ENCODE peak calls at places on chromosome 4, in six cellular contexts. Z is tibial artery; F is body of pancreas; L is CD8-positive, alpha-beta T cell; X is hepatocyte; T is dorsolateral prefrontal cortex. W is an unnamed sample.
A peak's percentile ranks its signal among the peaks of the same experiment; 100 is the strongest.

GRCh38 chr4:15320116-15320515 is 107.7 kb upstream of the C1QTNF7 start:
- DNase-seq in Z (no peak), L (no peak), T (no peak), F (no peak), X (no peak), W (no peak)

GRCh38 chr4:3160325-3160915 is 85.9 kb downstream of the HTT start:
- DNase-seq in X (no peak), F (no peak), L (no peak), T (no peak), Z (no peak), W (no peak)

GRCh38 chr4:137676357-137676998 is 144.2 kb upstream of the PCDH18 start:
- DNase-seq in F (no peak), X (no peak), L (no peak), Z (no peak), T (no peak), W (no peak)

GRCh38 chr4:8050555-8051206 is 107.9 kb downstream of the ABLIM2 start:
- DNase-seq in T (peak; percentile 73), F (peak; percentile 80), X (peak; percentile 64), Z (peak; percentile 43), L (no peak), W (no peak)

GRCh38 chr4:5883916-5884315 is 9.0 kb downstream of the CRMP1 start:
- DNase-seq in T (no peak), L (no peak), F (no peak), Z (no peak), X (no peak), W (no peak)

GRCh38 chr4:158588285-158588684 is 66.6 kb downstream of the RXFP1 start:
- DNase-seq in L (no peak), T (no peak), F (no peak), X (no peak), Z (no peak), W (no peak)

GRCh38 chr4:26325191-26325590 is 4.4 kb downstream of the RBPJ start:
- DNase-seq in F (no peak), Z (no peak), L (no peak), T (no peak), X (peak; percentile 34), W (no peak)

GRCh38 chr4:151788021-151788420 is 27.2 kb upstream of the GATB start:
- DNase-seq in X (no peak), L (no peak), F (no peak), Z (no peak), T (no peak), W (no peak)

GRCh38 chr4:161320377-161320776 is 843.4 kb downstream of the FSTL5 start:
- DNase-seq in X (peak; percentile 43), L (no peak), F (peak; percentile 40), T (no peak), Z (no peak), W (no peak)

GRCh38 chr4:2811830-2812599 is 19.1 kb downstream of the SH3BP2 start:
- DNase-seq in T (peak; percentile 62), F (peak; percentile 41), Z (peak; percentile 76), X (no peak), L (peak; percentile 78), W (peak; percentile 86)

GRCh38 chr4:95867919-95868318 is 28.0 kb downstream of the PDHA2 start:
- DNase-seq in X (peak; percentile 6), L (no peak), F (no peak), T (no peak), Z (no peak), W (no peak)

GRCh38 chr4:1547863-1548637 is 136.1 kb downstream of the FAM53A start:
- DNase-seq in Z (peak; percentile 36), F (peak; percentile 15), X (no peak), T (no peak), L (no peak), W (no peak)

GRCh38 chr4:150080875-150081274 is 2.6 kb downstream of the DCLK2 start:
- DNase-seq in F (peak; percentile 13), L (no peak), T (no peak), Z (no peak), X (no peak), W (no peak)

GRCh38 chr4:120000591-120001296 is 65.9 kb downstream of the MAD2L1 start:
- DNase-seq in T (no peak), F (no peak), Z (no peak), L (no peak), X (no peak), W (no peak)

GRCh38 chr4:48311896-48312295 is 29.4 kb upstream of the SLAIN2 start:
- DNase-seq in F (no peak), T (no peak), Z (no peak), X (no peak), L (no peak), W (no peak)

GRCh38 chr4:2879026-2879425 is 35.4 kb downstream of the ADD1 start:
- DNase-seq in L (no peak), T (no peak), F (no peak), Z (no peak), X (no peak), W (no peak)

DNA sequence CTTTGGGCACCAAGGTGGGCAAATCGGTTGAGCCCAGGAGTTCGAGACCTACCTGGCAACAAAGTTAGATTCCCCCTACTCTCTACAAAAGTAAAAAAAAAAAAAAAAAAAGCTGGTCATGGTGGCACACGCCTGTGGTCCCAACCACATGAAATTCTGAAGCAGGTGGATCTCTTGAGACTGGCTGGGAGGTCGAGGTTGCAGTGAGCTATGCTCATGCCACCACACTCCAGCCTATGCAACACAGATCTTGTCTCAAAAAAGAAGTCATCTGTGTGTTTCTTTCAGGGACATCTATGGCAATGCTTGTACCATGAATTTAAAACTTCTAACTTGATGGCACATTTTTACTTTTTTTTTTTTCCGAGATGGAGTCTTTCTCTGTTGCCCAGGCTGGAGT is 55.3 kb downstream of the UGT2A2 start:
- DNase-seq in Z (no peak), F (no peak), X (no peak), L (no peak), T (no peak), W (no peak)
- H3K27ac ChIP-seq in Z (no peak overlapping the region), F (no peak overlapping the region), X (no peak overlapping the region), L (no peak overlapping the region), T (no peak overlapping the region), W (no peak overlapping the region)

GRCh38 chr4:169008478-169008877 is 1.6 kb downstream of the CBR4 start:
- DNase-seq in L (no peak), T (no peak), X (no peak), F (no peak), Z (no peak), W (no peak)

GRCh38 chr4:169010125-169011023 is at the start of gene CBR4:
- DNase-seq in Z (peak; percentile 99), F (peak; percentile 99), X (peak; percentile 98), L (peak; percentile 96), T (peak; percentile 98), W (peak; percentile 99)

GRCh38 chr4:169000315-169000714 is 9.7 kb downstream of the CBR4 start:
- DNase-seq in Z (no peak), X (no peak), L (no peak), T (no peak), F (no peak), W (no peak)

GRCh38 chr4:169009281-169010124 is 552 bp downstream of the CBR4 start:
- DNase-seq in Z (peak; percentile 55), L (peak; percentile 73), F (peak; percentile 76), T (peak; percentile 71), X (peak; percentile 73), W (no peak)

GRCh38 chr4:169005453-169006099 is 4.5 kb downstream of the CBR4 start:
- DNase-seq in T (no peak), Z (no peak), L (no peak), X (peak; percentile 19), F (no peak), W (no peak)
- TF ChIP-seq CTCF in T (peak; percentile 29), Z (peak; percentile 30), L (peak; percentile 34), X (peak; percentile 55), F (no peak), W (peak; percentile 36)

GRCh38 chr4:42483426-42484379 is 86.4 kb downstream of the SHISA3 start:
- DNase-seq in L (no peak), T (no peak), F (no peak), Z (no peak), X (no peak), W (no peak)

GRCh38 chr4:42484630-42485029 is 87.3 kb downstream of the SHISA3 start:
- DNase-seq in X (no peak), T (no peak), Z (no peak), F (no peak), L (no peak), W (no peak)

GRCh38 chr4:42480774-42481173 is 83.5 kb downstream of the SHISA3 start:
- DNase-seq in F (no peak), T (no peak), L (no peak), Z (no peak), X (no peak), W (no peak)

GRCh38 chr4:42478941-42479340 is 81.7 kb downstream of the SHISA3 start:
- DNase-seq in F (no peak), X (no peak), Z (no peak), T (no peak), L (no peak), W (no peak)

GRCh38 chr4:42482516-42483327 is 85.4 kb downstream of the SHISA3 start:
- DNase-seq in F (no peak), Z (no peak), L (no peak), X (no peak), T (no peak), W (no peak)
- H3K4me3 ChIP-seq in F (no peak overlapping the region), Z (no peak overlapping the region), L (no peak overlapping the region), X (no peak overlapping the region), T (no peak overlapping the region), W (no peak overlapping the region)

GRCh38 chr4:155705664-155706063 is 39.0 kb downstream of the GUCY1A1 start:
- DNase-seq in T (no peak), Z (no peak), X (peak; percentile 41), L (no peak), F (no peak), W (no peak)
- H3K27ac ChIP-seq in T (no peak overlapping the region), Z (peak overlapping the region; percentile 44), X (no peak overlapping the region), L (no peak overlapping the region), F (peak overlapping the region; percentile 50), W (no peak overlapping the region)

W was measured in ascending aorta.